ENCODE peak calls at places on chromosomes 4 and X, in eight cellular contexts. One of them, this sample, is unnamed.
A peak's percentile ranks its signal among the peaks of the same experiment; 100 is the strongest.

GRCh38 chr4:69823048-69823447 is 36.9 kb downstream of the SULT1E1 start:
- DNase-seq in psoas muscle: no peak
- DNase-seq in neural crest cell: no peak
- DNase-seq in mucosa of gallbladder: no peak
- DNase-seq in spleen: no peak
- DNase-seq in Right ventricle myocardium superior: no peak
- DNase-seq in NCI-H446 treated with DMSO at 0.1 percent for 48 hours: no peak
- DNase-seq in AG08396: no peak
- DNase-seq in this sample: no peak

GRCh38 chr4:118329849-118330248 is 23.0 kb downstream of the PRSS12 start:
- DNase-seq in psoas muscle: no peak
- DNase-seq in neural crest cell: no peak
- DNase-seq in mucosa of gallbladder: no peak
- DNase-seq in spleen: no peak
- DNase-seq in Right ventricle myocardium superior: no peak
- DNase-seq in NCI-H446 treated with DMSO at 0.1 percent for 48 hours: no peak
- DNase-seq in AG08396: no peak
- DNase-seq in this sample: no peak

GRCh38 chr4:33592701-33593100 is 2651.6 kb downstream of the ARAP2 start:
- DNase-seq in psoas muscle: no peak
- DNase-seq in neural crest cell: no peak
- DNase-seq in mucosa of gallbladder: no peak
- DNase-seq in spleen: no peak
- DNase-seq in Right ventricle myocardium superior: no peak
- DNase-seq in NCI-H446 treated with DMSO at 0.1 percent for 48 hours: no peak
- DNase-seq in AG08396: no peak
- DNase-seq in this sample: no peak

GRCh38 chr4:155353923-155354540 is 22.7 kb downstream of the MAP9 start:
- DNase-seq in psoas muscle: no peak
- DNase-seq in neural crest cell: peak; percentile 66
- DNase-seq in mucosa of gallbladder: peak; percentile 51
- DNase-seq in spleen: peak; percentile 75
- DNase-seq in Right ventricle myocardium superior: peak; percentile 82
- DNase-seq in NCI-H446 treated with DMSO at 0.1 percent for 48 hours: no peak
- DNase-seq in AG08396: peak; percentile 30
- DNase-seq in this sample: no peak

GRCh38 chr4:5478116-5478515 is 230.2 kb downstream of the EVC2 start:
- DNase-seq in psoas muscle: no peak
- DNase-seq in neural crest cell: no peak
- DNase-seq in mucosa of gallbladder: no peak
- DNase-seq in spleen: no peak
- DNase-seq in Right ventricle myocardium superior: no peak
- DNase-seq in NCI-H446 treated with DMSO at 0.1 percent for 48 hours: no peak
- DNase-seq in AG08396: no peak
- DNase-seq in this sample: no peak

GRCh38 chr4:76930721-76931481 is 18.7 kb upstream of the SEPTIN11 start:
- DNase-seq in psoas muscle: no peak
- DNase-seq in neural crest cell: no peak
- DNase-seq in mucosa of gallbladder: no peak
- DNase-seq in spleen: no peak
- DNase-seq in Right ventricle myocardium superior: no peak
- DNase-seq in NCI-H446 treated with DMSO at 0.1 percent for 48 hours: no peak
- DNase-seq in AG08396: no peak
- DNase-seq in this sample: no peak

GRCh38 chrX:74343970-74344622 is 40.1 kb downstream of the ZCCHC13 start:
- DNase-seq in psoas muscle: no peak
- DNase-seq in neural crest cell: peak; percentile 56
- DNase-seq in mucosa of gallbladder: peak; percentile 65
- DNase-seq in spleen: no peak
- DNase-seq in Right ventricle myocardium superior: no peak
- DNase-seq in NCI-H446 treated with DMSO at 0.1 percent for 48 hours: peak; percentile 55
- DNase-seq in AG08396: peak; percentile 73
- DNase-seq in this sample: no peak

GRCh38 chrX:42269186-42269585 is 345.8 kb upstream of the CASK start:
- DNase-seq in psoas muscle: no peak
- DNase-seq in neural crest cell: no peak
- DNase-seq in mucosa of gallbladder: no peak
- DNase-seq in spleen: no peak
- DNase-seq in Right ventricle myocardium superior: no peak
- DNase-seq in NCI-H446 treated with DMSO at 0.1 percent for 48 hours: no peak
- DNase-seq in AG08396: no peak
- DNase-seq in this sample: no peak

GRCh38 chr4:16337936-16338335 is 111.7 kb upstream of the TAPT1 start:
- DNase-seq in psoas muscle: no peak
- DNase-seq in neural crest cell: no peak
- DNase-seq in mucosa of gallbladder: no peak
- DNase-seq in spleen: no peak
- DNase-seq in Right ventricle myocardium superior: no peak
- DNase-seq in NCI-H446 treated with DMSO at 0.1 percent for 48 hours: no peak
- DNase-seq in AG08396: no peak
- DNase-seq in this sample: no peak

GRCh38 chrX:66014084-66014483 is 25.8 kb downstream of the VSIG4 start:
- DNase-seq in psoas muscle: no peak
- DNase-seq in neural crest cell: no peak
- DNase-seq in mucosa of gallbladder: no peak
- DNase-seq in spleen: no peak
- DNase-seq in Right ventricle myocardium superior: no peak
- DNase-seq in NCI-H446 treated with DMSO at 0.1 percent for 48 hours: no peak
- DNase-seq in AG08396: no peak
- DNase-seq in this sample: no peak

GRCh38 chrX:71543316-71543715 is 10.4 kb downstream of the OGT start:
- DNase-seq in psoas muscle: no peak
- DNase-seq in neural crest cell: no peak
- DNase-seq in mucosa of gallbladder: no peak
- DNase-seq in spleen: no peak
- DNase-seq in Right ventricle myocardium superior: no peak
- DNase-seq in NCI-H446 treated with DMSO at 0.1 percent for 48 hours: peak; percentile 13
- DNase-seq in AG08396: peak; percentile 15
- DNase-seq in this sample: no peak

GRCh38 chr4:94714360-94714759 is 43.4 kb upstream of the BMPR1B start:
- DNase-seq in psoas muscle: no peak
- DNase-seq in neural crest cell: no peak
- DNase-seq in mucosa of gallbladder: no peak
- DNase-seq in spleen: no peak
- DNase-seq in Right ventricle myocardium superior: no peak
- DNase-seq in NCI-H446 treated with DMSO at 0.1 percent for 48 hours: no peak
- DNase-seq in AG08396: peak; percentile 17
- DNase-seq in this sample: no peak

This sample was measured in mesenteric fat pad.